ENCODE peak calls at places on chromosomes 2 and 18, in six cellular contexts. R is astrocyte of the spinal cord; O is neural progenitor cell; P is effector memory CD4-positive, alpha-beta T cell; L is PC-9; F is small intestine. A is an unnamed sample.

GRCh38 chr2:27164960-27165763 is 16.4 kb downstream of the TCF23 start:
- DNase-seq in R (no peak), O (no peak), P (no peak), L (no peak), F (no peak), A (no peak)

GRCh38 chr18:9775172-9775571 is 67.1 kb downstream of the RAB31 start:
- DNase-seq in R (no peak), O (no peak), P (no peak), L (no peak), F (no peak), A (peak)

GRCh38 chr18:38956068-38956467 is 1390.5 kb upstream of the CELF4 start:
- DNase-seq in R (no peak), O (no peak), P (no peak), L (no peak), F (no peak), A (no peak)

GRCh38 chr2:40113997-40114396 is 334.9 kb upstream of the THUMPD2 start:
- DNase-seq in R (no peak), O (no peak), P (no peak), L (no peak), F (no peak), A (no peak)

GRCh38 chr2:83584674-83585073 is 874.4 kb downstream of the SUCLG1 start:
- DNase-seq in R (peak), O (peak), P (no peak), L (no peak), F (no peak), A (peak)

GRCh38 chr2:159905901-159906300 is 107.9 kb upstream of the CD302 start:
- DNase-seq in R (no peak), O (no peak), P (no peak), L (no peak), F (peak), A (no peak)

GRCh38 chr18:60350975-60351374 is 21.6 kb downstream of the MC4R start:
- DNase-seq in R (no peak), O (no peak), P (no peak), L (no peak), F (no peak), A (peak)

GRCh38 chr2:232882505-232883115 is 12.5 kb downstream of the SNORC start:
- DNase-seq in R (no peak), O (no peak), P (no peak), L (no peak), F (no peak), A (no peak)

GRCh38 chr2:157809212-157809611 is 66.9 kb downstream of the ACVR1 start:
- DNase-seq in R (peak), O (no peak), P (no peak), L (no peak), F (no peak), A (peak)

GRCh38 chr2:34373586-34374233 is 774.6 kb upstream of the FAM98A start:
- DNase-seq in R (no peak), O (no peak), P (no peak), L (no peak), F (no peak), A (no peak)

GRCh38 chr2:161283926-161284325 is 24.3 kb upstream of the PSMD14 start:
- DNase-seq in R (peak), O (no peak), P (no peak), L (no peak), F (no peak), A (peak)

GRCh38 chr2:209422191-209422754 is 1.6 kb upstream of the MAP2 start:
- DNase-seq in R (no peak), O (no peak), P (no peak), L (no peak), F (no peak), A (no peak)

GRCh38 chr2:36541891-36542595 is 55.9 kb downstream of the FEZ2 start:
- DNase-seq in R (no peak), O (no peak), P (no peak), L (no peak), F (peak), A (no peak)

GRCh38 chr2:70242552-70242951 is 5.9 kb downstream of the TIA1 start:
- DNase-seq in R (no peak), O (no peak), P (no peak), L (no peak), F (no peak), A (peak)

GRCh38 chr2:226661789-226662545 is 137.7 kb downstream of the IRS1 start:
- DNase-seq in R (peak), O (no peak), P (no peak), L (peak), F (no peak), A (peak)

GRCh38 chr2:231604101-231604684 is 11.5 kb downstream of the TEX44 start:
- DNase-seq in R (no peak), O (peak), P (peak), L (no peak), F (no peak), A (no peak)

GRCh38 chr2:60794271-60794863 is 38.3 kb downstream of the PAPOLG start:
- DNase-seq in R (peak), O (no peak), P (no peak), L (no peak), F (peak), A (peak)

GRCh38 chr18:43113220-43113895 is 2.1 kb downstream of the RIT2 start:
- DNase-seq in R (no peak), O (no peak), P (no peak), L (no peak), F (no peak), A (no peak)

GRCh38 chr2:239306274-239307220 is 94.3 kb downstream of the HDAC4 start:
- DNase-seq in R (no peak), O (no peak), P (no peak), L (no peak), F (no peak), A (no peak)

DNA sequence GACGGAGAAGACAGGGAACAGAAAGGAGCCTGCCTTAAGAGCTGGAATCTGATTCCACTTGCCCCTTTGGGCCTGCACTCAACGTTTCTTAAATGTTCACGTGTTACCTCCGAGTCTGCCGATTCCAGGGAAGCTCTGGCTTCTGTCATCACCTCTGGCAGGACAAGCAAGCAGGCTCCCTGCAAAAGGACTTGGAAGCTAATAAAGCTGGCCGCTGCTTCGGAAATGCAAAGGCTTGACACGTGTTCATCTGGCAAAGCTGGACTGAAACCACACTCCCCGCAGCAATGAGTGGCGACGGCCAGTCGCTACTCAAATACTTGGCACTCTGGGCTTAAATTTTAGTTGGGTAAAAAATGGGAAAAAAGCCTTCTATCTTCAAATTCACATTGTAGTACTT is 231.2 kb downstream of the PRKCE start:
- DNase-seq in R (peak), O (no peak), P (no peak), L (no peak), F (no peak), A (no peak)
- H3K4me3 ChIP-seq in R (no peak), O (no peak), P (no peak), L (no peak), F (no peak), A (no peak)

DNA sequence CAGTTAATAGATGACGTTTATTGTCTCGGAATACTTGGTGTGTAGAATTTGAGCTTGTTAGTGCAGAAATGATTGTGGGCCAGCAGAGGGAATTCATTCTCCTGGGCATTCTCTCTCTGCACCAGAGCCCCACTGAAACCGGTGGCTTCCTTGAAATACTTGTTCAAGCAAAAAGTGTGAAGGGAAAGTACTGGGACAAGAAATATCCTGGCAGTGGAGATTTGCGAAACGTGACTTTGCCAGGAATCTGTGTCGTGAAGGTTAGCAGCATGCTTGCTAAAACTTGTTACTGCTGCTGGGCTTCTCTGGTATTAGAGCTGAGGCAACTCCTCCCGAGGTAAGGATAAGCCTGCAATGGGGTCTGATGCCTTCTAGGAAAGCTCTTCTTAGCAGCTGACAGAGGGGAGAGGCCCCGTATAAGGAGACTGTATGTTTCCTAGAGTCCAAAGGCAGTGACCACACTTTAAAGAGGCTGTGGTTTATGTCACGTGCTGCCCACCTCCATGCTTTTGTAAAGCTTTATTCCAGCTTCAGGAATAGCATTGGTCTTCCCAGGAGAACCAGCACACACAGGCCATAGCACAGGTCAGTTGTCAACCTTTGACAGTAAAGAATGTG is 2.1 kb downstream of the ITGA6 start:
- DNase-seq in R (peak), O (peak), P (no peak), L (peak), F (peak), A (peak)
- H3K4me3 ChIP-seq in R (peak), O (peak), P (peak), L (peak), F (peak), A (no peak)

GRCh38 chr2:177908182-177908581 is 164.4 kb downstream of the PDE11A start:
- DNase-seq in R (no peak), O (no peak), P (no peak), L (no peak), F (no peak), A (no peak)

GRCh38 chr2:177906041-177906718 is 166.4 kb downstream of the PDE11A start:
- DNase-seq in R (peak), O (peak), P (peak), L (no peak), F (peak), A (peak)

GRCh38 chr2:177909962-177910361 is 162.6 kb downstream of the PDE11A start:
- DNase-seq in R (no peak), O (no peak), P (no peak), L (peak), F (no peak), A (no peak)

GRCh38 chr2:177905640-177906039 is 166.9 kb downstream of the PDE11A start:
- DNase-seq in R (no peak), O (no peak), P (no peak), L (no peak), F (no peak), A (no peak)

GRCh38 chr2:177908824-177909223 is 163.8 kb downstream of the PDE11A start:
- DNase-seq in R (no peak), O (no peak), P (no peak), L (no peak), F (no peak), A (no peak)
- H3K4me3 ChIP-seq in R (no peak), O (no peak), P (no peak), L (no peak), F (no peak), A (no peak)

GRCh38 chr2:981258-981657 is 30.6 kb downstream of the SNTG2 start:
- DNase-seq in R (no peak), O (no peak), P (no peak), L (no peak), F (no peak), A (no peak)
- H3K4me3 ChIP-seq in R (no peak), O (no peak), P (no peak), L (no peak), F (no peak), A (no peak)

GRCh38 chr2:12928706-12929291 is 212.1 kb downstream of the TRIB2 start:
- DNase-seq in R (peak), O (peak), P (no peak), L (no peak), F (no peak), A (peak)
- H3K4me3 ChIP-seq in R (no peak), O (no peak), P (no peak), L (peak), F (no peak), A (no peak)

DNA sequence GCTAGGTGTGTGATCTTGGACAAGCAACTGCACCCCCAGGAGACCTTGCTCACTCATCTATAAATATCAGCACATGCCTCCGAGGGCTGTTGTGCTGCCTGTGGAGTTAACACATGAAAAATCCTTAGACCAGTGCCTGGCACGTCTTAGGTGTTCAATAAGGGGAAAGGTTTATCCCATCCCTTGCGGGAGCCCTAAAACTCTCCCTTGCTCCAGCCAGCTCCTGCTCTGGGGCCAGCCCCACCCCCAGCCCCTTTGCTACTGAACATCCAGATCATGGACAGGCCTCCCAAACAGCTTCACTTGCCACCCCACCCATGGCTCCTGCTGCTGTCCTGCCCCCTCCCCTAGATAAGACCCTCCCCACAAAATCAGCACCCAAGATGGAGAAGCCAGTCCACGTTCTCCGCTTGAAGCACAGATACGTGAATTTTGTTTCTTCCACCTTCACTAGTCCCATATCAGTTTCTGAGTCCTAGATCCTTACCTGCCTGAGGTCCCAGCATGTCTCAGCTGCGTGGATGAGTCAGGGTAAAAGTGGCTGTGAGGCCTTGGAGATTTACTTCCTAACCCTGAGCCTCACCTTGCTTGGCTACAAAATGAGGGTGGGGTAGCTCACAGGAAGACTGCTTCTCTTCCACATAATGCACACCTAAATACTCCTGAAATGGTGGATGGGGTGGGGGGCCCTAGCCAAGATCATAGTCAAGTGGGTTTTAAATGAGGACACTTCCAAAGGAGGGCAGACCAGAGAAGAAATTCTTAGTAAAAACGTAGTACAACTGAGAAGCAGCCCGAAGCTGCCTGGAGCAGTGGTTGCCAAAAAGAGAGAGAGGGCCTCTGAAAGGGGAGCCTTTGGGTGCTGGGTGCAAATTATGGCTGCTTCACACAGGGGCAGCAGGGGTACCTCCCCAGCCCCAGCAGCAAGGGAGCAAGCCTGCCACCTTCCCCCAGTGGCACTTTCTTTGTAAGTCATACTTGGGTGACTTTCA is 40.4 kb downstream of the C1QL2 start:
- DNase-seq in R (no peak), O (no peak), P (no peak), L (no peak), F (no peak), A (no peak)
- H3K4me3 ChIP-seq in R (no peak), O (no peak), P (no peak), L (no peak), F (no peak), A (no peak)

GRCh38 chr18:50562686-50563085 is 2.8 kb downstream of the MAPK4 start:
- DNase-seq in R (no peak), O (no peak), P (no peak), L (no peak), F (no peak), A (no peak)
- H3K4me3 ChIP-seq in R (no peak), O (no peak), P (no peak), L (no peak), F (no peak), A (no peak)

GRCh38 chr2:168467729-168468128 is 11.7 kb downstream of the CERS6 start:
- DNase-seq in R (no peak), O (no peak), P (no peak), L (no peak), F (no peak), A (no peak)

GRCh38 chr2:168470880-168471475 is 14.9 kb downstream of the CERS6 start:
- DNase-seq in R (no peak), O (peak), P (no peak), L (no peak), F (no peak), A (no peak)

GRCh38 chr2:168468354-168468753 is 12.3 kb downstream of the CERS6 start:
- DNase-seq in R (no peak), O (no peak), P (no peak), L (no peak), F (no peak), A (no peak)

GRCh38 chr2:168470188-168470879 is 14.3 kb downstream of the CERS6 start:
- DNase-seq in R (no peak), O (peak), P (no peak), L (no peak), F (no peak), A (peak)

DNA sequence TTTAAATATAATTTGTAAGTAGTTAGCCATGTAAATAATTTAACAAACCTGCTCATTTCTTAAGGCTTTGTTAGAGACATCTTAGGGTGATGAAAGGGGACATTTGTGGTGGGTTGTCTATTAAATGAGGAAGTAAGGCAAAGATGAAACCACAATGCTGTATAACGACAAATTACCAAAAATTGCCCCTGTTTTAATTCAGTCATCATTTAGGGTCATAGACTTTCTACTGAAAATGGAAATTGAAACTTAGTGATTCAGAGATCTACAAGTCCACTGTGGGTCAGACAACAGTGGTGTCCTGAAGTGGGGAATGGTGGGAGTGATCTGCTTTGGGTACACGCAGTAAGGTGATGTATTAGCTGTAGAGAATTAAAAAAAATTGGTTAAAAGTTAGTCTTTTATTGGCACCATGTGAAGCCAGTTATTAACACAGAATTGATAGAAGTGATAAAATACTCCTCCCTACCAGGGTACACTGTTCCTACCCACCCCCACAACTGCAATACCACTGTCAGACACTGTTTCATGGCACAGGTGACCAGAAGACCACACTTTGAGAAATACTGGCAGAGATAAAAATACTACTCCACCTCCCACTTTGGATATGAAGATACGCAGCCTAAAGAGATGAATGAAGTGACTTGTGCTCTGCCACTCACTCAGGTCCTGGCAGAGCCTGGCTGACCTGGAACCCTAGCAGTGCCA is 13.4 kb downstream of the CERS6 start:
- DNase-seq in R (no peak), O (no peak), P (no peak), L (no peak), F (no peak), A (no peak)
- H3K4me3 ChIP-seq in R (no peak), O (no peak), P (no peak), L (no peak), F (no peak), A (no peak)

GRCh38 chr2:191846787-191847620 is at the start of gene CAVIN2:
- DNase-seq in R (peak), O (peak), P (no peak), L (no peak), F (peak), A (peak)
- H3K4me3 ChIP-seq in R (peak), O (no peak), P (no peak), L (no peak), F (no peak), A (peak)